ENCODE peak calls at places on chromosomes 1 and 21, in four cellular contexts. One of them, this sample, is unnamed.

GRCh38 chr1:201426395-201427310 is 5.1 kb upstream of the TNNI1 start:
- DNase-seq in NCI-H748 treated with DMSO at 0.1 percent for 48 hours: no peak
- DNase-seq in heart right ventricle: peak
- DNase-seq in progenitor cell of endocrine pancreas: no peak
- DNase-seq in this sample: no peak

GRCh38 chr21:42471716-42472330 is 24.2 kb downstream of the RSPH1 start:
- DNase-seq in NCI-H748 treated with DMSO at 0.1 percent for 48 hours: no peak
- DNase-seq in progenitor cell of endocrine pancreas: no peak
- DNase-seq in heart right ventricle: no peak
- DNase-seq in this sample: no peak

GRCh38 chr1:10736623-10737267 is 59.7 kb downstream of the CASZ1 start:
- DNase-seq in heart right ventricle: no peak
- DNase-seq in progenitor cell of endocrine pancreas: no peak
- DNase-seq in NCI-H748 treated with DMSO at 0.1 percent for 48 hours: no peak
- DNase-seq in this sample: no peak

GRCh38 chr1:11571906-11572616 is 82.2 kb downstream of the FBXO2 start:
- DNase-seq in heart right ventricle: no peak
- DNase-seq in NCI-H748 treated with DMSO at 0.1 percent for 48 hours: no peak
- DNase-seq in progenitor cell of endocrine pancreas: no peak
- DNase-seq in this sample: peak

GRCh38 chr21:37711294-37711844 is 204.9 kb downstream of the KCNJ6 start:
- DNase-seq in progenitor cell of endocrine pancreas: no peak
- DNase-seq in NCI-H748 treated with DMSO at 0.1 percent for 48 hours: peak
- DNase-seq in heart right ventricle: no peak
- DNase-seq in this sample: no peak

GRCh38 chr1:162000053-162000420 is 23.6 kb downstream of the OLFML2B start:
- DNase-seq in heart right ventricle: no peak
- DNase-seq in progenitor cell of endocrine pancreas: no peak
- DNase-seq in NCI-H748 treated with DMSO at 0.1 percent for 48 hours: no peak
- DNase-seq in this sample: no peak

GRCh38 chr1:42192106-42192505 is 27.6 kb upstream of the GUCA2A start:
- DNase-seq in NCI-H748 treated with DMSO at 0.1 percent for 48 hours: no peak
- DNase-seq in progenitor cell of endocrine pancreas: no peak
- DNase-seq in heart right ventricle: no peak
- DNase-seq in this sample: no peak

GRCh38 chr1:17606826-17607440 is 67.4 kb downstream of the ARHGEF10L start:
- DNase-seq in progenitor cell of endocrine pancreas: peak
- DNase-seq in heart right ventricle: peak
- DNase-seq in NCI-H748 treated with DMSO at 0.1 percent for 48 hours: no peak
- DNase-seq in this sample: peak

GRCh38 chr1:220271706-220272046 is 577 bp downstream of the RAB3GAP2 start:
- DNase-seq in heart right ventricle: peak
- DNase-seq in progenitor cell of endocrine pancreas: no peak
- DNase-seq in NCI-H748 treated with DMSO at 0.1 percent for 48 hours: no peak
- DNase-seq in this sample: peak

GRCh38 chr1:10019561-10019960 is 13.2 kb upstream of the UBE4B start:
- DNase-seq in heart right ventricle: no peak
- DNase-seq in progenitor cell of endocrine pancreas: no peak
- DNase-seq in NCI-H748 treated with DMSO at 0.1 percent for 48 hours: no peak
- DNase-seq in this sample: no peak

GRCh38 chr1:171788696-171789095 is 7.2 kb downstream of the METTL13 start:
- DNase-seq in heart right ventricle: no peak
- DNase-seq in NCI-H748 treated with DMSO at 0.1 percent for 48 hours: no peak
- DNase-seq in progenitor cell of endocrine pancreas: no peak
- DNase-seq in this sample: no peak

GRCh38 chr1:27395441-27396195 is 3.2 kb downstream of the GPR3 start:
- DNase-seq in NCI-H748 treated with DMSO at 0.1 percent for 48 hours: peak
- DNase-seq in progenitor cell of endocrine pancreas: peak
- DNase-seq in heart right ventricle: peak
- DNase-seq in this sample: peak

GRCh38 chr1:239719642-239720258 is 333.4 kb downstream of the CHRM3 start:
- DNase-seq in NCI-H748 treated with DMSO at 0.1 percent for 48 hours: no peak
- DNase-seq in heart right ventricle: no peak
- DNase-seq in progenitor cell of endocrine pancreas: no peak
- DNase-seq in this sample: no peak

GRCh38 chr1:235275836-235276235 is 52.1 kb downstream of the ARID4B start:
- DNase-seq in NCI-H748 treated with DMSO at 0.1 percent for 48 hours: no peak
- DNase-seq in heart right ventricle: no peak
- DNase-seq in progenitor cell of endocrine pancreas: no peak
- DNase-seq in this sample: no peak

GRCh38 chr1:206935491-206936067 is 10.7 kb downstream of the PIGR start:
- DNase-seq in progenitor cell of endocrine pancreas: peak
- DNase-seq in heart right ventricle: no peak
- DNase-seq in NCI-H748 treated with DMSO at 0.1 percent for 48 hours: no peak
- DNase-seq in this sample: peak

GRCh38 chr1:245085508-245086095 is 69.2 kb upstream of the KIF26B start:
- DNase-seq in NCI-H748 treated with DMSO at 0.1 percent for 48 hours: no peak
- DNase-seq in heart right ventricle: no peak
- DNase-seq in progenitor cell of endocrine pancreas: no peak
- DNase-seq in this sample: no peak

GRCh38 chr1:30447080-30447479 is 276.3 kb downstream of the MATN1 start:
- DNase-seq in heart right ventricle: no peak
- DNase-seq in NCI-H748 treated with DMSO at 0.1 percent for 48 hours: no peak
- DNase-seq in progenitor cell of endocrine pancreas: peak
- DNase-seq in this sample: no peak

GRCh38 chr1:162756523-162756922 is 34.0 kb upstream of the HSD17B7 start:
- DNase-seq in NCI-H748 treated with DMSO at 0.1 percent for 48 hours: no peak
- DNase-seq in heart right ventricle: no peak
- DNase-seq in progenitor cell of endocrine pancreas: no peak
- DNase-seq in this sample: no peak

GRCh38 chr1:38451541-38451993 is 405.0 kb upstream of the POU3F1 start:
- DNase-seq in heart right ventricle: no peak
- DNase-seq in NCI-H748 treated with DMSO at 0.1 percent for 48 hours: no peak
- DNase-seq in progenitor cell of endocrine pancreas: no peak
- DNase-seq in this sample: peak

GRCh38 chr21:32457360-32457840 is 44.9 kb downstream of the EVA1C start:
- DNase-seq in NCI-H748 treated with DMSO at 0.1 percent for 48 hours: no peak
- DNase-seq in heart right ventricle: peak
- DNase-seq in progenitor cell of endocrine pancreas: no peak
- DNase-seq in this sample: peak

GRCh38 chr1:178614286-178614685 is 101.4 kb downstream of the TEX35 start:
- DNase-seq in heart right ventricle: no peak
- DNase-seq in NCI-H748 treated with DMSO at 0.1 percent for 48 hours: no peak
- DNase-seq in progenitor cell of endocrine pancreas: no peak
- DNase-seq in this sample: peak

GRCh38 chr1:209614151-209614420 is 30.6 kb downstream of the CAMK1G start:
- DNase-seq in NCI-H748 treated with DMSO at 0.1 percent for 48 hours: no peak
- DNase-seq in progenitor cell of endocrine pancreas: no peak
- DNase-seq in heart right ventricle: no peak
- DNase-seq in this sample: no peak

GRCh38 chr1:95067069-95067468 is 5.7 kb downstream of the ALG14 start:
- DNase-seq in NCI-H748 treated with DMSO at 0.1 percent for 48 hours: no peak
- DNase-seq in progenitor cell of endocrine pancreas: no peak
- DNase-seq in heart right ventricle: no peak
- DNase-seq in this sample: no peak

GRCh38 chr1:208254862-208255261 is 10.7 kb upstream of the PLXNA2 start:
- DNase-seq in heart right ventricle: no peak
- DNase-seq in progenitor cell of endocrine pancreas: no peak
- DNase-seq in NCI-H748 treated with DMSO at 0.1 percent for 48 hours: no peak
- DNase-seq in this sample: no peak

GRCh38 chr21:39673736-39674135 is 61.0 kb downstream of the B3GALT5 start:
- DNase-seq in NCI-H748 treated with DMSO at 0.1 percent for 48 hours: no peak
- DNase-seq in progenitor cell of endocrine pancreas: no peak
- DNase-seq in heart right ventricle: no peak
- DNase-seq in this sample: no peak

GRCh38 chr1:12516741-12517140 is 101.3 kb downstream of the DHRS3 start:
- DNase-seq in progenitor cell of endocrine pancreas: no peak
- DNase-seq in NCI-H748 treated with DMSO at 0.1 percent for 48 hours: no peak
- DNase-seq in heart right ventricle: no peak
- DNase-seq in this sample: no peak

GRCh38 chr21:35048706-35049617 is at the start of gene RUNX1:
- DNase-seq in progenitor cell of endocrine pancreas: no peak
- DNase-seq in heart right ventricle: peak
- DNase-seq in NCI-H748 treated with DMSO at 0.1 percent for 48 hours: no peak
- DNase-seq in this sample: no peak